ENCODE peak calls at places on chromosomes 12 and 14, in ten cellular contexts. X is gastrocnemius medialis, E is GM23248, Z is neuronal stem cell, M is esophagus squamous epithelium, T is tibial artery, C is fibroblast of lung, I is stomach, K is H1, G is upper lobe of right lung. P is an unnamed sample.

GRCh38 chr12:103774977-103775560 is 66.0 kb downstream of the NT5DC3 start:
- DNase-seq in C (no peak), X (no peak), T (no peak), I (no peak), K (no peak), Z (no peak), M (no peak), E (no peak), G (no peak), P (no peak)

GRCh38 chr14:100893228-100893601 is 10.3 kb downstream of the RTL1 start:
- DNase-seq in E (no peak), I (no peak), X (no peak), K (no peak), Z (no peak), M (no peak), C (no peak), G (peak), T (peak), P (no peak)

GRCh38 chr12:56221233-56221756 is 427 bp downstream of the RNF41 start:
- DNase-seq in C (peak), I (peak), X (no peak), E (peak), G (peak), K (no peak), M (no peak), T (peak), Z (peak), P (peak)

GRCh38 chr14:77409131-77409533 is 14.2 kb downstream of the NOXRED1 start:
- DNase-seq in I (no peak), G (no peak), C (peak), K (no peak), M (no peak), T (no peak), E (peak), Z (no peak), X (no peak), P (peak)

GRCh38 chr14:102882233-102882906 is 40.1 kb upstream of the AMN start:
- DNase-seq in T (no peak), G (no peak), Z (no peak), E (no peak), C (no peak), I (no peak), X (peak), K (no peak), M (no peak), P (no peak)

GRCh38 chr12:103924761-103925641 is 5.2 kb upstream of the HSP90B1 start:
- DNase-seq in I (no peak), X (peak), K (no peak), Z (no peak), C (peak), M (no peak), T (no peak), G (no peak), E (peak), P (peak)

GRCh38 chr14:101457936-101458535 is 103.3 kb upstream of the DIO3 start:
- DNase-seq in M (no peak), C (no peak), E (no peak), I (no peak), K (no peak), X (no peak), Z (peak), T (peak), G (peak), P (no peak)

GRCh38 chr12:111942557-111942956 is 70.4 kb downstream of the TMEM116 start:
- DNase-seq in T (no peak), X (no peak), K (no peak), Z (no peak), G (no peak), M (no peak), I (peak), C (peak), E (peak), P (peak)

GRCh38 chr12:23431006-23431405 is 518.5 kb downstream of the SOX5 start:
- DNase-seq in X (no peak), T (no peak), K (no peak), E (no peak), I (no peak), G (no peak), Z (no peak), C (peak), M (no peak), P (no peak)

GRCh38 chr12:14327717-14328116 is 37.8 kb upstream of the ATF7IP start:
- DNase-seq in Z (no peak), C (peak), T (no peak), G (no peak), E (peak), X (no peak), K (no peak), I (no peak), M (no peak), P (peak)

GRCh38 chr12:93870020-93870795 is 193.0 kb downstream of the CRADD start:
- DNase-seq in K (no peak), Z (no peak), G (no peak), M (no peak), E (no peak), I (no peak), X (no peak), T (no peak), C (no peak), P (peak)

GRCh38 chr12:115227137-115227615 is 543.2 kb upstream of the TBX3 start:
- DNase-seq in T (no peak), M (no peak), Z (no peak), K (no peak), X (peak), G (no peak), I (no peak), C (peak), E (peak), P (peak)

GRCh38 chr14:76486251-76486743 is 110.4 kb downstream of the ESRRB start:
- DNase-seq in X (no peak), Z (no peak), T (no peak), G (no peak), I (no peak), E (no peak), K (no peak), C (no peak), M (no peak), P (no peak)

GRCh38 chr12:131249291-131250027 is 295.8 kb downstream of the ADGRD1 start:
- DNase-seq in G (no peak), T (peak), K (no peak), Z (no peak), I (no peak), E (no peak), M (no peak), C (no peak), X (peak), P (no peak)

GRCh38 chr12:79058342-79058741 is 193.8 kb downstream of the SYT1 start:
- DNase-seq in X (no peak), M (no peak), C (peak), E (peak), G (no peak), Z (no peak), I (no peak), K (no peak), T (no peak), P (peak)

GRCh38 chr14:73472182-73473114 is 14.1 kb upstream of the NUMB start:
- DNase-seq in Z (peak), M (no peak), K (no peak), I (no peak), C (peak), T (no peak), E (peak), X (no peak), G (no peak), P (peak)

GRCh38 chr12:66679441-66680069 is 679 bp upstream of the GRIP1 start:
- DNase-seq in X (no peak), M (no peak), T (no peak), I (no peak), G (no peak), C (no peak), E (no peak), Z (no peak), K (no peak), P (no peak)

GRCh38 chr12:122967151-122967550 is 888 bp upstream of the ABCB9 start:
- DNase-seq in X (no peak), T (no peak), E (no peak), C (no peak), I (no peak), Z (no peak), M (no peak), K (no peak), G (no peak), P (no peak)

GRCh38 chr14:34450958-34451357 is 11.1 kb downstream of the SPTSSA start:
- DNase-seq in X (no peak), E (no peak), G (no peak), T (no peak), I (no peak), C (no peak), Z (no peak), K (no peak), M (no peak), P (no peak)

GRCh38 chr12:82937151-82937550 is 250.4 kb downstream of the TMTC2 start:
- DNase-seq in Z (no peak), G (no peak), X (no peak), C (peak), T (no peak), K (no peak), I (no peak), E (peak), M (no peak), P (peak)

GRCh38 chr12:62724947-62725447 is 210.0 kb downstream of the PPM1H start:
- DNase-seq in C (peak), T (no peak), Z (peak), I (peak), X (no peak), M (no peak), G (no peak), K (peak), E (peak), P (peak)

GRCh38 chr12:8544295-8544694 is 3.6 kb upstream of the CLEC4E start:
- DNase-seq in K (peak), T (peak), C (peak), Z (peak), E (peak), X (peak), M (no peak), G (no peak), I (peak), P (peak)
- H3K4me3 ChIP-seq in K (no peak), T (no peak), C (no peak), Z (no peak), E (no peak), X (no peak), M (no peak), G (no peak), I (no peak), P (no peak)

GRCh38 chr12:10098762-10099161 is at the start of gene CLEC1A:
- DNase-seq in E (no peak), X (no peak), I (no peak), G (no peak), K (peak), M (no peak), C (no peak), Z (peak), T (no peak), P (no peak)

GRCh38 chr12:10101042-10101579 is 2.3 kb upstream of the CLEC1A start:
- DNase-seq in M (no peak), C (peak), T (no peak), X (no peak), I (no peak), E (peak), Z (no peak), G (no peak), K (no peak), P (peak)

GRCh38 chr12:10097521-10097920 is 1.3 kb downstream of the CLEC1A start:
- DNase-seq in M (no peak), X (no peak), I (no peak), T (no peak), Z (no peak), E (peak), K (no peak), G (no peak), C (no peak), P (no peak)

GRCh38 chr12:10094648-10095047 is 4.1 kb downstream of the CLEC1A start:
- DNase-seq in G (no peak), T (no peak), K (no peak), X (no peak), Z (no peak), M (no peak), C (no peak), E (no peak), I (no peak), P (no peak)

GRCh38 chr12:10095971-10096370 is 2.8 kb downstream of the CLEC1A start:
- DNase-seq in I (no peak), T (no peak), K (no peak), Z (no peak), X (no peak), G (no peak), E (no peak), M (no peak), C (no peak), P (no peak)
- H3K4me3 ChIP-seq in I (no peak), T (no peak), K (no peak), Z (no peak), X (no peak), G (peak), E (no peak), M (no peak), C (no peak), P (no peak)

DNA sequence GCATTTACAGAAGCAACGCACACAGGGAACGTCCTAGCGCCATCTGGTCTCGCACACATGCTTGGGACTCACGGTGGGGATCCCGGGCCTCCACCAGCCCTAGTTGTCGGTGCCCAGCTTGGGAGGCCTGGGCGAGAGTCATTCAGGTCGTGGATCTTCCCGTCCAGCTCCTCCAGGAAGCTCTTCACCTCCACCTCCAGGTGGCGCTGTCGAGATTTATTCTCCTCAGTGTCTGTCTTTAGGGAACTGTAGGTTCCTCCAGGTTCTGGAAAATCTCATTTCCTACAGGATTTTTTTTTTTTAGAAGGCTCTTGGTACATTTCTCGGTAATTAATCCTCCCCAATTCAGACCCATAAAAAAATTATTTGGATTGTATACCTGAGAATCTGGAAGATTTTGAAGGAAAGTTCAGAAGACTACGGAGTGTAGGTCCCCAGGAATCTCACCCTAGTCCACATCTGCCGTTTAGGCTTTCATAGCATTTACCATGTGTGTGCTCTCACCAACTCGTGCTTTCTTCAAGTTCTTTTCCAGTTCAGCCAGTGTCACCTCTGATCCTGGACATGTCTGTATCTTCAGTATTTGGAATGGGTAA is 910.0 kb downstream of the TMEM121 start:
- DNase-seq in C (no peak), M (no peak), T (no peak), X (no peak), Z (no peak), I (no peak), G (peak), E (peak), K (no peak), P (no peak)
- H3K4me3 ChIP-seq in C (no peak), M (no peak), T (no peak), X (no peak), Z (no peak), I (no peak), G (no peak), E (no peak), K (no peak), P (no peak)

GRCh38 chr14:95514131-95515079 is 2.0 kb downstream of the SYNE3 start:
- DNase-seq in G (no peak), Z (no peak), T (no peak), E (no peak), I (no peak), X (no peak), M (no peak), C (no peak), K (no peak), P (no peak)
- H3K4me3 ChIP-seq in G (no peak), Z (no peak), T (peak), E (no peak), I (peak), X (peak), M (peak), C (peak), K (no peak), P (peak)

DNA sequence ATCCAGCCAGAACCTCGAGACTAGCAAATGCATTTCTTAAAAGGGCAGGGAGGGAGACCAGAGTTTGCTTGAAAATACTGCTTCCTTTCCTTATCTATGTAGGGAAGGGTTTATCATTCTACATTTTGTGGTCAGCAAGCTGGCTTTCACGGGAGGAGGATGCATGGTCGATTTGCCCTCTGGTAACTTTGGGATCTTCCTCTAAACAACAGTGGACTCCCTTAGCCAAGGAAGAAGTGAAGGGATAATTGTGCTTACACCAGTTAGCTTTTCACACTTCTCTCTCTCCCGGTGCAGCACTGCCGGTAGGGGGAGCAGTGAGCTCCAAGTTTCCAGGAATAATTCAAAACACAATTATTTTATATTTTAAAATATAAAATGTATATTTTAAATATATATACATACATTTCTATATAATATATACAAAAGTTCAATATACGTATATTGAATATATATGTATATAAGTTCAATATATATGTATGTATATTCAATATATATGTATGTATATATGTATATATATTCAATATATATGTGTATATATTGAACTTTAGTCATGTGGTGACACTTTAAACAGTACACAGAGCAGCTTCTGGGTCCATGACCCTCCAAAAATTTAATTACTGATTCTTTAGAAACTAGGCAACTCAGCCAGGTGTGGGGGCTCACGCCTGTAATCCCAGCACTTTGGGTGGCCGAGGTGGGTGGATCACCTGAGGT is 4.5 kb upstream of the ACACB start:
- DNase-seq in K (no peak), G (peak), M (no peak), Z (no peak), X (no peak), I (peak), T (peak), C (peak), E (peak), P (peak)
- H3K4me3 ChIP-seq in K (no peak), G (peak), M (peak), Z (no peak), X (peak), I (peak), T (peak), C (peak), E (peak), P (peak)

GRCh38 chr12:3493225-3494049 is 2.4 kb downstream of the PRMT8 start:
- DNase-seq in K (no peak), M (no peak), E (no peak), I (no peak), T (no peak), G (no peak), X (no peak), Z (no peak), C (no peak), P (no peak)

GRCh38 chr12:3489057-3489456 is 1.9 kb upstream of the PRMT8 start:
- DNase-seq in K (no peak), X (no peak), C (peak), I (no peak), M (no peak), T (no peak), E (peak), Z (no peak), G (no peak), P (peak)

GRCh38 chr12:3491938-3492867 is 1.2 kb downstream of the PRMT8 start:
- DNase-seq in I (peak), C (peak), M (no peak), E (peak), T (no peak), X (no peak), K (peak), Z (peak), G (peak), P (peak)

GRCh38 chr12:3492868-3493224 is 1.8 kb downstream of the PRMT8 start:
- DNase-seq in I (no peak), C (no peak), Z (no peak), M (no peak), E (no peak), X (no peak), T (no peak), G (no peak), K (no peak), P (no peak)

GRCh38 chr12:3490848-3491382 is at the start of gene PRMT8:
- DNase-seq in I (no peak), K (no peak), C (peak), G (no peak), X (no peak), T (no peak), M (no peak), Z (peak), E (peak), P (no peak)
- H3K4me3 ChIP-seq in I (peak), K (peak), C (no peak), G (no peak), X (peak), T (no peak), M (no peak), Z (peak), E (no peak), P (no peak)

GRCh38 chr12:108482717-108483212 is 32.3 kb upstream of the FICD start:
- DNase-seq in M (no peak), E (peak), X (no peak), G (no peak), T (no peak), C (peak), I (no peak), K (no peak), Z (no peak), P (no peak)
- H3K4me3 ChIP-seq in M (no peak), E (no peak), X (no peak), G (no peak), T (no peak), C (no peak), I (no peak), K (no peak), Z (no peak), P (no peak)

DNA sequence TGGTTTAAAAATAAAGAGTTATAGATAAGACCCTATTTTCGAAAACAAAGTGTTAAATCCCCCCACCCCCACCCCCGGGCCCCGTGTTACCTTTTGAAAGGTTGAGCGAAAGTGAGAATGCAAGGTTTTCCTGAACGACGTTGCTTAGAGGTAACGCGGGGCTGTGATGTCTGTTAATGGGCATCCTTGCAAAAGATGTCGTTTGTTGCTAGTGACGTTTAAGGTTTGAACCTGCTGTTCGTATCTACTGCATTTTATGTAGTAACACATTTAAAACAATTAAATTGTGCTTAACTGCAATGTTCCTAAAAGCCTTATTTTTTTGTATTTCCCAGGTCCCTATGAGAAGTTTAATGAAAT is 1.2 kb downstream of the CPSF6 start:
- DNase-seq in Z (no peak), M (no peak), C (peak), T (no peak), X (no peak), E (peak), I (no peak), K (no peak), G (no peak), P (no peak)
- H3K4me3 ChIP-seq in Z (peak), M (peak), C (peak), T (peak), X (peak), E (peak), I (peak), K (peak), G (peak), P (peak)